ENCODE peak calls at places on chromosomes 13 and 19, in four cellular contexts. One of them, this sample, is unnamed.
A peak's percentile ranks its signal among the peaks of the same experiment; 100 is the strongest.

GRCh38 chr13:99496322-99497142 is 4.7 kb upstream of the TM9SF2 start:
- DNase-seq in ovary: peak; percentile 31
- DNase-seq in uterus: peak; percentile 65
- DNase-seq in transverse colon: peak; percentile 76
- DNase-seq in this sample: no peak

GRCh38 chr13:114135731-114136171 is 3.3 kb upstream of the RASA3 start:
- DNase-seq in ovary: no peak
- DNase-seq in uterus: no peak
- DNase-seq in transverse colon: no peak
- DNase-seq in this sample: no peak

GRCh38 chr13:113598081-113598410 is 13.5 kb downstream of the TFDP1 start:
- DNase-seq in ovary: no peak
- DNase-seq in uterus: no peak
- DNase-seq in transverse colon: no peak
- DNase-seq in this sample: peak; percentile 50

GRCh38 chr19:13400296-13400695 is 106.0 kb downstream of the CACNA1A start:
- DNase-seq in ovary: no peak
- DNase-seq in uterus: no peak
- DNase-seq in transverse colon: no peak
- DNase-seq in this sample: no peak

GRCh38 chr19:51572415-51572814 is 1.3 kb downstream of the ZNF175 start:
- DNase-seq in ovary: no peak
- DNase-seq in uterus: no peak
- DNase-seq in transverse colon: no peak
- DNase-seq in this sample: no peak

GRCh38 chr19:47231215-47232054 is 436 bp upstream of the BBC3 start:
- DNase-seq in ovary: peak; percentile 93
- DNase-seq in uterus: peak; percentile 91
- DNase-seq in transverse colon: peak; percentile 94
- DNase-seq in this sample: peak; percentile 93

GRCh38 chr19:5445667-5446066 is 9.6 kb upstream of the ZNRF4 start:
- DNase-seq in ovary: no peak
- DNase-seq in uterus: no peak
- DNase-seq in transverse colon: no peak
- DNase-seq in this sample: no peak

GRCh38 chr19:33580026-33580644 is 41.6 kb upstream of the CHST8 start:
- DNase-seq in ovary: no peak
- DNase-seq in uterus: no peak
- DNase-seq in transverse colon: no peak
- DNase-seq in this sample: no peak

GRCh38 chr19:39086401-39086800 is 2.2 kb downstream of the ACP7 start:
- DNase-seq in ovary: no peak
- DNase-seq in uterus: no peak
- DNase-seq in transverse colon: no peak
- DNase-seq in this sample: no peak

GRCh38 chr13:71515639-71516038 is 351.4 kb downstream of the DACH1 start:
- DNase-seq in ovary: no peak
- DNase-seq in uterus: no peak
- DNase-seq in transverse colon: no peak
- DNase-seq in this sample: no peak

GRCh38 chr19:17777840-17778620 is 16.9 kb upstream of the B3GNT3 start:
- DNase-seq in ovary: peak; percentile 62
- DNase-seq in uterus: peak; percentile 24
- DNase-seq in transverse colon: peak; percentile 80
- DNase-seq in this sample: no peak

GRCh38 chr13:27229642-27230041 is 21.7 kb upstream of the RPL21 start:
- DNase-seq in ovary: no peak
- DNase-seq in uterus: no peak
- DNase-seq in transverse colon: no peak
- DNase-seq in this sample: no peak

GRCh38 chr19:23787106-23787505 is 28.4 kb upstream of the ZNF681 start:
- DNase-seq in ovary: no peak
- DNase-seq in uterus: no peak
- DNase-seq in transverse colon: peak; percentile 37
- DNase-seq in this sample: no peak

GRCh38 chr13:40637644-40638043 is 28.8 kb downstream of the FOXO1 start:
- DNase-seq in ovary: no peak
- DNase-seq in uterus: no peak
- DNase-seq in transverse colon: peak; percentile 67
- DNase-seq in this sample: no peak

GRCh38 chr13:30872685-30873443 is 33.2 kb upstream of the MEDAG start:
- DNase-seq in ovary: peak; percentile 63
- DNase-seq in uterus: peak; percentile 87
- DNase-seq in transverse colon: no peak
- DNase-seq in this sample: peak; percentile 85

GRCh38 chr19:57559008-57559403 is 657 bp downstream of the ZNF550 start:
- DNase-seq in ovary: peak; percentile 30
- DNase-seq in uterus: no peak
- DNase-seq in transverse colon: peak; percentile 10
- DNase-seq in this sample: no peak

GRCh38 chr13:49220856-49221614 is 897 bp downstream of the MLNR start:
- DNase-seq in ovary: no peak
- DNase-seq in uterus: no peak
- DNase-seq in transverse colon: no peak
- DNase-seq in this sample: no peak

GRCh38 chr13:91154553-91154952 is 192.9 kb upstream of the MIR17HG start:
- DNase-seq in ovary: no peak
- DNase-seq in uterus: no peak
- DNase-seq in transverse colon: no peak
- DNase-seq in this sample: no peak

GRCh38 chr13:111187879-111188643 is 73.0 kb downstream of the ARHGEF7 start:
- DNase-seq in ovary: no peak
- DNase-seq in uterus: no peak
- DNase-seq in transverse colon: no peak
- DNase-seq in this sample: no peak

GRCh38 chr13:73069206-73069815 is 10.5 kb downstream of the KLF5 start:
- DNase-seq in ovary: no peak
- DNase-seq in uterus: no peak
- DNase-seq in transverse colon: no peak
- DNase-seq in this sample: no peak

GRCh38 chr13:45749026-45749759 is 47.1 kb downstream of the CBY2 start:
- DNase-seq in ovary: no peak
- DNase-seq in uterus: no peak
- DNase-seq in transverse colon: no peak
- DNase-seq in this sample: no peak

GRCh38 chr13:44302948-44303575 is 70.6 kb upstream of the SERP2 start:
- DNase-seq in ovary: no peak
- DNase-seq in uterus: no peak
- DNase-seq in transverse colon: no peak
- DNase-seq in this sample: peak; percentile 57

GRCh38 chr19:6678690-6679109 is 8.7 kb upstream of the TNFSF14 start:
- DNase-seq in ovary: no peak
- DNase-seq in uterus: no peak
- DNase-seq in transverse colon: no peak
- DNase-seq in this sample: no peak

GRCh38 chr19:46404039-46404883 is 9.1 kb downstream of the CCDC8 start:
- DNase-seq in ovary: peak; percentile 74
- DNase-seq in uterus: peak; percentile 74
- DNase-seq in transverse colon: peak; percentile 63
- DNase-seq in this sample: no peak

GRCh38 chr13:21831654-21832324 is 160.9 kb downstream of the FGF9 start:
- DNase-seq in ovary: no peak
- DNase-seq in uterus: no peak
- DNase-seq in transverse colon: no peak
- DNase-seq in this sample: no peak

GRCh38 chr19:5207806-5208205 is 132.8 kb downstream of the PTPRS start:
- DNase-seq in ovary: no peak
- DNase-seq in uterus: no peak
- DNase-seq in transverse colon: no peak
- DNase-seq in this sample: no peak

GRCh38 chr13:108267338-108267737 is 2.2 kb upstream of the TNFSF13B start:
- DNase-seq in ovary: no peak
- DNase-seq in uterus: no peak
- DNase-seq in transverse colon: no peak
- DNase-seq in this sample: no peak

GRCh38 chr13:108270442-108270841 is 924 bp downstream of the TNFSF13B start:
- DNase-seq in ovary: no peak
- DNase-seq in uterus: no peak
- DNase-seq in transverse colon: no peak
- DNase-seq in this sample: no peak

GRCh38 chr13:108272333-108272732 is 2.8 kb downstream of the TNFSF13B start:
- DNase-seq in ovary: no peak
- DNase-seq in uterus: no peak
- DNase-seq in transverse colon: no peak
- DNase-seq in this sample: no peak

GRCh38 chr13:108268713-108269112 is 805 bp upstream of the TNFSF13B start:
- DNase-seq in ovary: no peak
- DNase-seq in uterus: no peak
- DNase-seq in transverse colon: no peak
- DNase-seq in this sample: no peak

GRCh38 chr13:108269601-108270328 is at the start of gene TNFSF13B:
- DNase-seq in ovary: peak; percentile 23
- DNase-seq in uterus: no peak
- DNase-seq in transverse colon: peak; percentile 57
- DNase-seq in this sample: peak; percentile 75
- H3K4me3 ChIP-seq in ovary: peak within 1 kb of the TSS; percentile 35
- H3K4me3 ChIP-seq in uterus: peak within 1 kb of the TSS; percentile 26
- H3K4me3 ChIP-seq in transverse colon: peak within 1 kb of the TSS; percentile 24
- H3K4me3 ChIP-seq in this sample: peak within 1 kb of the TSS; percentile 70

DNA sequence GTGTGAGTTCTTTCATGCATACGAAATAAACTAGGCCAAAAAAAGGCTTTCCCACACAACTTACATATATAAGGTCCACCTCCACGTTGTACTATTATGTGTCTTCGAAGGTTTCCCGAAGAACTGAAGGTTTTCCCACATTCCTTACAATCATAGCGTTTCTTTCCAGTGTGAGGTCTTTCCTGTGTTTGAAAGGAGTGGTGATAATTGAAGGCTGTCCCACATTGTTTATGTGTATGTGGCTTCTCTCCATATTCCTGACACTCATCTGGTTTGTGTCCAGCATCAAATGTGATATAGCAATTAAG is 14.6 kb downstream of the ZNF442 start:
- DNase-seq in ovary: no peak
- DNase-seq in uterus: no peak
- DNase-seq in transverse colon: no peak
- DNase-seq in this sample: no peak
- H3K27ac ChIP-seq in ovary: no peak overlapping the region
- H3K27ac ChIP-seq in uterus: no peak overlapping the region
- H3K27ac ChIP-seq in transverse colon: no peak overlapping the region
- H3K27ac ChIP-seq in this sample: no peak overlapping the region

GRCh38 chr13:89968468-89968867 is 1379.0 kb upstream of the MIR17HG start:
- DNase-seq in ovary: no peak
- DNase-seq in uterus: no peak
- DNase-seq in transverse colon: no peak
- DNase-seq in this sample: no peak
- TF ChIP-seq CTCF in ovary: no peak
- TF ChIP-seq CTCF in uterus: no peak
- TF ChIP-seq CTCF in transverse colon: no peak
- TF ChIP-seq CTCF in this sample: no peak

GRCh38 chr19:14718522-14719113 is 28.8 kb downstream of the ZNF333 start:
- DNase-seq in ovary: no peak
- DNase-seq in uterus: no peak
- DNase-seq in transverse colon: no peak
- DNase-seq in this sample: no peak
- H3K4me3 ChIP-seq in ovary: no peak overlapping the region
- H3K4me3 ChIP-seq in uterus: no peak overlapping the region
- H3K4me3 ChIP-seq in transverse colon: no peak overlapping the region
- H3K4me3 ChIP-seq in this sample: peak overlapping the region; percentile 32

GRCh38 chr19:53849237-53849676 is 18.4 kb upstream of the MYADM start:
- DNase-seq in ovary: no peak
- DNase-seq in uterus: no peak
- DNase-seq in transverse colon: no peak
- DNase-seq in this sample: no peak

GRCh38 chr19:53853707-53854106 is 14.0 kb upstream of the MYADM start:
- DNase-seq in ovary: no peak
- DNase-seq in uterus: no peak
- DNase-seq in transverse colon: no peak
- DNase-seq in this sample: no peak
- H3K27ac ChIP-seq in ovary: no peak overlapping the region
- H3K27ac ChIP-seq in uterus: no peak overlapping the region
- H3K27ac ChIP-seq in transverse colon: no peak overlapping the region
- H3K27ac ChIP-seq in this sample: no peak overlapping the region

This sample was measured in coronary artery.